ENCODE peak calls at places on chromosomes 11 and 22, in four cellular contexts. V, R, I and B are unnamed samples.
A peak's percentile ranks its signal among the peaks of the same experiment; 100 is the strongest.

GRCh38 chr11:74265256-74265655 is 46.2 kb downstream of the P4HA3 start:
- DNase-seq in V (no peak), R (no peak), I (no peak), B (no peak)

GRCh38 chr11:73591050-73591449 is 6.9 kb downstream of the FAM168A start:
- DNase-seq in V (no peak), R (no peak), I (no peak), B (no peak)

GRCh38 chr11:60396382-60396781 is at the start of gene MS4A14:
- DNase-seq in V (no peak), R (no peak), I (no peak), B (no peak)

GRCh38 chr11:77126156-77126775 is 1.8 kb upstream of the MYO7A start:
- DNase-seq in V (no peak), R (no peak), I (no peak), B (no peak)

GRCh38 chr11:12089473-12089872 is 20.9 kb upstream of the MICAL2 start:
- DNase-seq in V (no peak), R (no peak), I (no peak), B (no peak)

GRCh38 chr22:19855504-19856409 is 1.1 kb upstream of the GNB1L start:
- DNase-seq in V (peak; percentile 88), R (peak; percentile 66), I (peak; percentile 27), B (peak; percentile 58)

GRCh38 chr11:37072538-37072937 is 474.5 kb upstream of the RAG2 start:
- DNase-seq in V (no peak), R (no peak), I (no peak), B (no peak)

GRCh38 chr22:24954114-24954463 is 1.6 kb downstream of the KIAA1671 start:
- DNase-seq in V (no peak), R (no peak), I (no peak), B (peak; percentile 38)

GRCh38 chr11:128549256-128549944 is 38.0 kb downstream of the ETS1 start:
- DNase-seq in V (no peak), R (peak; percentile 73), I (no peak), B (no peak)

GRCh38 chr22:30879398-30879797 is 89.2 kb downstream of the MORC2 start:
- DNase-seq in V (peak; percentile 71), R (no peak), I (no peak), B (no peak)

GRCh38 chr11:73361953-73362776 is 14.0 kb upstream of the RELT start:
- DNase-seq in V (no peak), R (no peak), I (no peak), B (no peak)

GRCh38 chr11:93123351-93123898 is 74.4 kb downstream of the SLC36A4 start:
- DNase-seq in V (no peak), R (no peak), I (no peak), B (peak; percentile 79)

GRCh38 chr11:45178890-45179663 is 32.6 kb downstream of the PRDM11 start:
- DNase-seq in V (no peak), R (no peak), I (no peak), B (no peak)

GRCh38 chr11:82906236-82906635 is 4.7 kb downstream of the DDIAS start:
- DNase-seq in V (no peak), R (no peak), I (no peak), B (peak; percentile 36)

GRCh38 chr11:93567406-93567819 is 24.2 kb upstream of the SMCO4 start:
- DNase-seq in V (no peak), R (peak; percentile 59), I (no peak), B (peak; percentile 59)

GRCh38 chr22:31844941-31845340 is 91.1 kb downstream of the DEPDC5 start:
- DNase-seq in V (no peak), R (no peak), I (no peak), B (no peak)

GRCh38 chr22:35556666-35557065 is 16.0 kb downstream of the RASD2 start:
- DNase-seq in V (no peak), R (no peak), I (no peak), B (no peak)

GRCh38 chr11:33063326-33063775 is 24.0 kb downstream of the TCP11L1 start:
- DNase-seq in V (no peak), R (no peak), I (no peak), B (no peak)

GRCh38 chr22:18031670-18032454 is 7.5 kb upstream of the MICAL3 start:
- DNase-seq in V (peak; percentile 9), R (peak; percentile 63), I (no peak), B (no peak)

GRCh38 chr11:10885703-10886363 is 28.0 kb upstream of the ZBED5 start:
- DNase-seq in V (no peak), R (no peak), I (no peak), B (peak; percentile 53)

GRCh38 chr11:133945087-133945974 is 11.4 kb downstream of the IGSF9B start:
- DNase-seq in V (no peak), R (peak; percentile 68), I (peak; percentile 67), B (no peak)

GRCh38 chr11:59173080-59173963 is 1.4 kb downstream of the DTX4 start:
- DNase-seq in V (no peak), R (no peak), I (no peak), B (peak; percentile 54)

GRCh38 chr11:134275534-134276395 is at the start of gene GLB1L3:
- DNase-seq in V (no peak), R (no peak), I (peak; percentile 63), B (no peak)

GRCh38 chr11:68946416-68947090 is 34.2 kb downstream of the MRGPRD start:
- DNase-seq in V (no peak), R (no peak), I (no peak), B (no peak)

GRCh38 chr11:31045335-31045734 is 324.2 kb downstream of the DCDC1 start:
- DNase-seq in V (no peak), R (no peak), I (no peak), B (no peak)

GRCh38 chr22:49763138-49763537 is 64.5 kb downstream of the BRD1 start:
- DNase-seq in V (peak; percentile 44), R (no peak), I (no peak), B (no peak)